ENCODE peak calls at places on chromosomes 7 and 10, in ten cellular contexts. C, B, M, V, O, H, E, Y, Q and F are unnamed samples. For H3K36me3 and H3K4me1, the result is how much of the 10 kb centered on the place peaks cover.

GRCh38 chr7:76356823-76357222 is 2.0 kb downstream of the YWHAG start:
- DNase-seq in C (peak), B (peak), M (peak), V (no peak), O (no peak), H (peak), E (no peak), Y (no peak), Q (no peak), F (peak)

GRCh38 chr7:129947701-129948100 is 5.1 kb downstream of the UBE2H start:
- DNase-seq in C (no peak), B (no peak), M (peak), V (no peak), O (no peak), H (peak), E (no peak), Y (no peak), Q (no peak), F (no peak)

GRCh38 chr7:81327468-81327867 is 408.6 kb upstream of the SEMA3C start:
- DNase-seq in C (no peak), B (peak), M (peak), V (no peak), O (no peak), H (no peak), E (no peak), Y (no peak), Q (no peak), F (peak)

GRCh38 chr10:9579110-9579705 is 1438.5 kb upstream of the CELF2 start:
- DNase-seq in C (no peak), B (no peak), M (peak), V (no peak), O (no peak), H (no peak), E (no peak), Y (no peak), Q (no peak), F (no peak)

GRCh38 chr7:114659409-114659808 is 244.8 kb downstream of the FOXP2 start:
- DNase-seq in C (no peak), B (no peak), M (peak), V (no peak), O (no peak), H (no peak), E (no peak), Y (no peak), Q (no peak), F (no peak)

GRCh38 chr7:81482600-81483186 is 287.2 kb downstream of the HGF start:
- DNase-seq in C (peak), B (peak), M (peak), V (no peak), O (no peak), H (no peak), E (no peak), Y (no peak), Q (no peak), F (no peak)

GRCh38 chr7:42254217-42254616 is 17.2 kb upstream of the GLI3 start:
- DNase-seq in C (no peak), B (no peak), M (no peak), V (no peak), O (no peak), H (no peak), E (no peak), Y (no peak), Q (no peak), F (no peak)

GRCh38 chr7:47557317-47557985 is 24.5 kb downstream of the TNS3 start:
- DNase-seq in C (no peak), B (no peak), M (peak), V (no peak), O (no peak), H (no peak), E (peak), Y (no peak), Q (no peak), F (no peak)

GRCh38 chr10:37856881-37857286 is 526 bp downstream of the ZNF248 start:
- DNase-seq in C (no peak), B (peak), M (no peak), V (no peak), O (peak), H (peak), E (peak), Y (no peak), Q (no peak), F (no peak)

GRCh38 chr10:28698075-28698474 is 20.8 kb downstream of the BAMBI start:
- DNase-seq in C (no peak), B (no peak), M (no peak), V (no peak), O (no peak), H (no peak), E (no peak), Y (no peak), Q (no peak), F (no peak)

GRCh38 chr10:46524471-46525176 is 31.8 kb downstream of the GPRIN2 start:
- DNase-seq in C (peak), B (peak), M (peak), V (peak), O (peak), H (peak), E (no peak), Y (peak), Q (no peak), F (peak)

GRCh38 chr10:125812128-125812527 is 10.9 kb downstream of the UROS start:
- DNase-seq in C (no peak), B (no peak), M (peak), V (no peak), O (no peak), H (peak), E (no peak), Y (no peak), Q (no peak), F (peak)

GRCh38 chr7:33883566-33883965 is 21.8 kb upstream of the BMPER start:
- DNase-seq in C (no peak), B (no peak), M (no peak), V (no peak), O (no peak), H (no peak), E (no peak), Y (no peak), Q (no peak), F (no peak)

GRCh38 chr7:150738092-150739044 is 1.1 kb downstream of the GIMAP5 start:
- DNase-seq in C (no peak), B (no peak), M (peak), V (no peak), O (no peak), H (no peak), E (no peak), Y (no peak), Q (no peak), F (no peak)

GRCh38 chr7:13179011-13179574 is 491.7 kb downstream of the ARL4A start:
- DNase-seq in C (peak), B (peak), M (no peak), V (no peak), O (no peak), H (no peak), E (no peak), Y (no peak), Q (no peak), F (peak)

GRCh38 chr10:114413398-114413797 is 9.1 kb upstream of the AFAP1L2 start:
- DNase-seq in C (no peak), B (no peak), M (peak), V (no peak), O (peak), H (peak), E (no peak), Y (peak), Q (no peak), F (no peak)

GRCh38 chr10:130300608-130301025 is 164.4 kb downstream of the GLRX3 start:
- DNase-seq in C (no peak), B (no peak), M (no peak), V (no peak), O (peak), H (peak), E (no peak), Y (peak), Q (no peak), F (peak)

GRCh38 chr7:151138541-151138910 is 29.0 kb downstream of the GBX1 start:
- DNase-seq in C (peak), B (no peak), M (no peak), V (no peak), O (no peak), H (no peak), E (no peak), Y (no peak), Q (no peak), F (no peak)

GRCh38 chr10:85548038-85548437 is 818.6 kb downstream of the GRID1 start:
- DNase-seq in C (peak), B (no peak), M (peak), V (no peak), O (peak), H (peak), E (no peak), Y (no peak), Q (no peak), F (peak)

GRCh38 chr10:101588879-101589278 is 758 bp downstream of the DPCD start:
- DNase-seq in C (no peak), B (peak), M (peak), V (no peak), O (no peak), H (peak), E (no peak), Y (no peak), Q (no peak), F (peak)

GRCh38 chr10:70584941-70585544 is 17.5 kb downstream of the PRF1 start:
- DNase-seq in C (peak), B (peak), M (peak), V (no peak), O (no peak), H (no peak), E (no peak), Y (peak), Q (no peak), F (no peak)

GRCh38 chr10:58641095-58641531 is 128.4 kb downstream of the BICC1 start:
- DNase-seq in C (peak), B (no peak), M (peak), V (no peak), O (no peak), H (peak), E (no peak), Y (no peak), Q (no peak), F (no peak)

GRCh38 chr7:134811798-134812197 is 32.4 kb downstream of the CALD1 start:
- DNase-seq in C (no peak), B (no peak), M (peak), V (no peak), O (no peak), H (no peak), E (no peak), Y (no peak), Q (no peak), F (peak)

GRCh38 chr7:97298561-97298960 is 181.1 kb downstream of the SDHAF3 start:
- DNase-seq in C (no peak), B (no peak), M (peak), V (no peak), O (no peak), H (no peak), E (no peak), Y (no peak), Q (no peak), F (no peak)

GRCh38 chr10:103554488-103555320 is 61.2 kb downstream of the NEURL1 start:
- DNase-seq in C (peak), B (peak), M (peak), V (no peak), O (peak), H (peak), E (no peak), Y (peak), Q (no peak), F (peak)

GRCh38 chr7:77877800-77878199 is 79.2 kb downstream of the PHTF2 start:
- DNase-seq in C (no peak), B (no peak), M (peak), V (no peak), O (no peak), H (no peak), E (no peak), Y (no peak), Q (no peak), F (no peak)

GRCh38 chr7:24073651-24074420 is 210.2 kb upstream of the NPY start:
- DNase-seq in C (no peak), B (no peak), M (no peak), V (no peak), O (no peak), H (no peak), E (no peak), Y (no peak), Q (no peak), F (no peak)

GRCh38 chr7:135620980-135621850 is 41.1 kb upstream of the STMP1 start:
- DNase-seq in C (peak), B (peak), M (peak), V (no peak), O (no peak), H (peak), E (peak), Y (no peak), Q (no peak), F (peak)

GRCh38 chr10:75191821-75192568 is 18.6 kb upstream of the VDAC2 start:
- DNase-seq in C (no peak), B (peak), M (peak), V (no peak), O (peak), H (peak), E (peak), Y (peak), Q (no peak), F (no peak)

GRCh38 chr10:14507156-14507555 is 176.4 kb upstream of the FRMD4A start:
- DNase-seq in C (no peak), B (no peak), M (no peak), V (no peak), O (no peak), H (no peak), E (no peak), Y (no peak), Q (no peak), F (no peak)

GRCh38 chr10:32929634-32930033 is 28.4 kb downstream of the ITGB1 start:
- DNase-seq in C (no peak), B (no peak), M (peak), V (no peak), O (no peak), H (no peak), E (no peak), Y (no peak), Q (no peak), F (no peak)

GRCh38 chr10:32932330-32932729 is 25.7 kb downstream of the ITGB1 start:
- DNase-seq in C (no peak), B (no peak), M (no peak), V (no peak), O (no peak), H (no peak), E (no peak), Y (no peak), Q (no peak), F (no peak)

GRCh38 chr10:32923849-32924248 is 34.2 kb downstream of the ITGB1 start:
- DNase-seq in C (no peak), B (no peak), M (no peak), V (no peak), O (no peak), H (no peak), E (no peak), Y (no peak), Q (no peak), F (no peak)

GRCh38 chr10:32931593-32931992 is 26.4 kb downstream of the ITGB1 start:
- DNase-seq in C (no peak), B (no peak), M (no peak), V (no peak), O (no peak), H (no peak), E (no peak), Y (no peak), Q (no peak), F (no peak)

GRCh38 chr10:32927750-32928149 is 30.3 kb downstream of the ITGB1 start:
- DNase-seq in C (no peak), B (no peak), M (no peak), V (no peak), O (no peak), H (no peak), E (no peak), Y (no peak), Q (no peak), F (no peak)
- H3K36me3 ChIP-seq in C (under half), B (half or more), M (under half), V (under half), O (half or more), H (under half), E (half or more), Y (half or more), Q (half or more), F (half or more)

GRCh38 chr7:100048680-100049079 is 894 bp upstream of the ZSCAN21 start:
- DNase-seq in C (no peak), B (no peak), M (no peak), V (no peak), O (no peak), H (no peak), E (no peak), Y (no peak), Q (no peak), F (no peak)

GRCh38 chr7:100051611-100052010 is 2.0 kb downstream of the ZSCAN21 start:
- DNase-seq in C (no peak), B (no peak), M (no peak), V (no peak), O (no peak), H (no peak), E (no peak), Y (no peak), Q (no peak), F (no peak)

GRCh38 chr7:100044719-100045118 is 4.9 kb upstream of the ZSCAN21 start:
- DNase-seq in C (no peak), B (no peak), M (no peak), V (no peak), O (no peak), H (peak), E (no peak), Y (no peak), Q (no peak), F (no peak)

GRCh38 chr7:100053201-100053600 is 3.6 kb downstream of the ZSCAN21 start:
- DNase-seq in C (peak), B (peak), M (peak), V (no peak), O (no peak), H (peak), E (no peak), Y (no peak), Q (no peak), F (peak)

GRCh38 chr7:100049441-100050291 is at the start of gene ZSCAN21:
- DNase-seq in C (peak), B (peak), M (peak), V (peak), O (peak), H (peak), E (peak), Y (peak), Q (no peak), F (peak)
- TF ChIP-seq CTCF in C (peak), B (peak), M (peak), V (no peak), O (peak), H (no peak), E (no peak), Y (peak), Q (no peak), F (peak)

DNA sequence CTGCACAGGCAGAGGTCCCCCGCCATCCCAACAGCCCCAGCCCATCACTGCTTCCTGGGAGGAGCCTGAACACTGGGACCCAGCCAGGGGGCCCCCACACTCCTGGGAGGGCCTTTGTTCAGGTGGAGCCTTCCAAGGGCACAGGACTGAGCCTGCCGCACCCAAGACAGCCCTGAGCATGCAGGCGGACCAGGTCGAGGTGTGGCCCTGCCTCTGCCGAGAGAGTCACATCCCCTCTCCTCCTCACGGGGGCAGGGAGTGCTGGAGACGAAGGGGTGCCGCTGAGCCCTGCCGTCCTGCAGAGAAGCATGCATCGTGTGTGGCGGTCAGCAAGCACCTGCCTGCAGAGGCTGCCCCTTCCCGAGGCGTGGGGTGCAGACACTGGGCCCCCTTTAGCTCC is 7.3 kb upstream of the MAFK start:
- DNase-seq in C (no peak), B (no peak), M (no peak), V (no peak), O (no peak), H (no peak), E (no peak), Y (no peak), Q (no peak), F (no peak)
- H3K4me1 ChIP-seq in C (under half), B (under half), M (under half), V (under half), O (under half), H (under half), E (under half), Y (under half), Q (under half), F (under half)

GRCh38 chr7:152351168-152351567 is 84.6 kb downstream of the KMT2C start:
- DNase-seq in C (no peak), B (peak), M (peak), V (no peak), O (no peak), H (no peak), E (no peak), Y (no peak), Q (no peak), F (no peak)
- H3K36me3 ChIP-seq in C (under half), B (half or more), M (under half), V (under half), O (under half), H (under half), E (under half), Y (under half), Q (half or more), F (under half)

GRCh38 chr7:141754939-141755338 is 9.0 kb upstream of the TAS2R3 start:
- DNase-seq in C (peak), B (peak), M (peak), V (no peak), O (no peak), H (no peak), E (no peak), Y (no peak), Q (no peak), F (peak)
- TF ChIP-seq CTCF in C (peak), B (peak), M (peak), V (no peak), O (peak), H (peak), E (no peak), Y (peak), Q (peak), F (peak)

GRCh38 chr10:72253002-72253401 is 20.7 kb upstream of the DDIT4 start:
- DNase-seq in C (no peak), B (no peak), M (no peak), V (no peak), O (peak), H (no peak), E (no peak), Y (no peak), Q (no peak), F (no peak)

GRCh38 chr10:72251635-72252034 is 22.1 kb upstream of the DDIT4 start:
- DNase-seq in C (no peak), B (no peak), M (no peak), V (no peak), O (no peak), H (no peak), E (no peak), Y (no peak), Q (no peak), F (no peak)

GRCh38 chr10:72248477-72249151 is 25.1 kb upstream of the DDIT4 start:
- DNase-seq in C (no peak), B (no peak), M (peak), V (peak), O (peak), H (peak), E (peak), Y (peak), Q (peak), F (peak)

GRCh38 chr10:72254891-72255568 is 18.7 kb upstream of the DDIT4 start:
- DNase-seq in C (peak), B (peak), M (peak), V (peak), O (peak), H (peak), E (peak), Y (peak), Q (no peak), F (peak)

DNA sequence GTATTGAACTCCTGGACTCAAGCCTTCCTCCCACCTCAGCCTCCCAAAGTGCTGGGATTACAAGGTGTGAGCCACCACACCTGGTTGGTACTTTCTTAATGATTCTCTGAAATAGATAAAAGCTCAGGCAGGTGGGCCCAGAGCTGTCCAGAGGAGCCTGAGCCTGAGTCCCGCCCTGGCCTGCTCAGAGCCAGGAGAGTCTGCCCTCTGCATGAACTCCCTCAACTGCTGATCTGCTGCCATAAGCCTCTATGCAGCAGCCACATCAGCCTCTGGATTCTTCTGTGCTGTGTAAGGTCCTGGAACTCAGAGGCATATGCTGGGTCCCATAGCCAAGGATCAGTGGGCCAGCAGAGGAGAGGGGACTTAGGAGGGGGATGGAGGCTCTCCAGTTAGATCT is 23.1 kb upstream of the DDIT4 start:
- DNase-seq in C (no peak), B (peak), M (peak), V (peak), O (peak), H (peak), E (peak), Y (no peak), Q (no peak), F (peak)
- H3K4me1 ChIP-seq in C (under half), B (under half), M (under half), V (half or more), O (half or more), H (half or more), E (under half), Y (half or more), Q (half or more), F (under half)